ENCODE peak calls at places on chromosomes 16 and 17, in four cellular contexts. L is nephron progenitor cell, M is ELF-1, S is AML-193. G is an unnamed sample.

GRCh38 chr17:41666336-41666680 is 22.4 kb upstream of the EIF1 start:
- DNase-seq in S (no peak), L (no peak), M (no peak), G (no peak)

GRCh38 chr16:64215730-64216129 is 906.1 kb downstream of the CDH11 start:
- DNase-seq in M (no peak), S (no peak), L (no peak), G (no peak)

GRCh38 chr17:40124279-40125141 is 2.7 kb downstream of the MSL1 start:
- DNase-seq in L (no peak), M (no peak), S (peak), G (no peak)

GRCh38 chr17:69592692-69593350 is 178.3 kb downstream of the MAP2K6 start:
- DNase-seq in M (no peak), S (no peak), L (no peak), G (no peak)

GRCh38 chr16:1430759-1431496 is at the start of gene PERCC1:
- DNase-seq in L (no peak), S (no peak), M (no peak), G (no peak)

GRCh38 chr17:10126554-10127493 is 71.6 kb downstream of the GAS7 start:
- DNase-seq in L (no peak), M (peak), S (no peak), G (no peak)

GRCh38 chr17:164536-165235 is 16.8 kb downstream of the DOC2B start:
- DNase-seq in L (peak), M (peak), S (no peak), G (peak)

GRCh38 chr17:38351412-38352222 is at the start of gene SOCS7:
- DNase-seq in S (peak), L (peak), M (peak), G (peak)

GRCh38 chr16:70795513-70795912 is 5.4 kb downstream of the VAC14 start:
- DNase-seq in L (no peak), M (no peak), S (no peak), G (no peak)

GRCh38 chr16:14344292-14344691 is 273.2 kb downstream of the MRTFB start:
- DNase-seq in L (no peak), M (no peak), S (no peak), G (no peak)

GRCh38 chr16:53518550-53519416 is 15.8 kb upstream of the AKTIP start:
- DNase-seq in S (peak), M (no peak), L (no peak), G (peak)

GRCh38 chr17:59427996-59428395 is 96.5 kb downstream of the YPEL2 start:
- DNase-seq in S (no peak), M (no peak), L (no peak), G (no peak)

GRCh38 chr16:781346-782010 is 6.7 kb downstream of the RPUSD1 start:
- DNase-seq in S (no peak), L (no peak), M (no peak), G (no peak)

GRCh38 chr17:40178021-40178601 is 841 bp downstream of the RAPGEFL1 start:
- DNase-seq in M (peak), L (peak), S (no peak), G (no peak)

GRCh38 chr17:8647202-8647601 is 16.7 kb upstream of the MYH10 start:
- DNase-seq in M (no peak), S (no peak), L (no peak), G (no peak)

GRCh38 chr17:40099627-40100418 is 566 bp downstream of the NR1D1 start:
- DNase-seq in L (peak), S (peak), M (no peak), G (no peak)

GRCh38 chr16:30350134-30350871 is 4.8 kb downstream of the CD2BP2 start:
- DNase-seq in S (no peak), L (no peak), M (no peak), G (no peak)

GRCh38 chr16:62832214-62832613 is 796.0 kb upstream of the CDH8 start:
- DNase-seq in L (no peak), S (no peak), M (no peak), G (no peak)

GRCh38 chr17:70539172-70539924 is 370.0 kb downstream of the KCNJ2 start:
- DNase-seq in S (no peak), L (no peak), M (no peak), G (no peak)

GRCh38 chr16:77211880-77212735 is 12.9 kb downstream of the SYCE1L start:
- DNase-seq in S (no peak), M (peak), L (peak), G (peak)

GRCh38 chr16:2027024-2028010 is 615 bp downstream of the NHERF2 start:
- DNase-seq in L (no peak), S (no peak), M (peak), G (no peak)

GRCh38 chr16:68284847-68285246 is 20.5 kb downstream of the SLC7A6 start:
- DNase-seq in M (no peak), S (peak), L (no peak), G (peak)

GRCh38 chr17:6995500-6996255 is at the start of gene ALOX12:
- DNase-seq in L (peak), S (no peak), M (peak), G (no peak)

GRCh38 chr17:53629188-53629587 is 193.5 kb upstream of the KIF2B start:
- DNase-seq in M (no peak), L (no peak), S (no peak), G (no peak)

GRCh38 chr16:50251375-50252081 is 14.8 kb upstream of the ADCY7 start:
- DNase-seq in S (no peak), M (no peak), L (no peak), G (no peak)

GRCh38 chr17:55664287-55664686 is 58.4 kb downstream of the TMEM100 start:
- DNase-seq in S (peak), M (no peak), L (no peak), G (peak)

GRCh38 chr16:65308506-65308905 is 186.6 kb upstream of the CDH11 start:
- DNase-seq in L (no peak), M (no peak), S (no peak), G (no peak)

G was measured in GDM1.